ENCODE peak calls at places on chromosomes 1 and 21, in five cellular contexts. H is stimulated activated CD4-positive, alpha-beta T cell treated with anti-CD3 and anti-CD28 coated beads, Interleukin-2, amount 100 ng/mL, for 4 hours; V is central memory CD4-positive, alpha-beta T cell; R is right cardiac atrium; G is left ventricle myocardium superior. U is an unnamed sample.

GRCh38 chr1:198397208-198397808 is 143.2 kb downstream of the ATP6V1G3 start:
- DNase-seq in V (no peak), H (no peak), R (no peak), G (no peak), U (no peak)

GRCh38 chr21:29295066-29295650 is 3.6 kb upstream of the BACH1 start:
- DNase-seq in R (no peak), G (no peak), H (peak), V (peak), U (no peak)

GRCh38 chr1:81158592-81158991 is 642.1 kb upstream of the ADGRL2 start:
- DNase-seq in R (no peak), V (no peak), H (no peak), G (no peak), U (no peak)

GRCh38 chr1:179366093-179366800 is 476 bp downstream of the AXDND1 start:
- DNase-seq in V (no peak), G (no peak), H (no peak), R (no peak), U (peak)

GRCh38 chr1:17991996-17992395 is 115.6 kb upstream of the IGSF21 start:
- DNase-seq in R (no peak), H (no peak), V (no peak), G (no peak), U (no peak)

GRCh38 chr1:30345525-30346145 is 377.8 kb downstream of the MATN1 start:
- DNase-seq in V (no peak), H (no peak), R (no peak), G (no peak), U (no peak)

GRCh38 chr1:232250838-232251237 is 379.1 kb downstream of the SIPA1L2 start:
- DNase-seq in G (no peak), R (no peak), V (no peak), H (no peak), U (no peak)

GRCh38 chr1:156378557-156378956 is 9.5 kb downstream of the RHBG start:
- DNase-seq in G (no peak), H (no peak), R (no peak), V (no peak), U (no peak)

GRCh38 chr1:246527402-246528088 is 20.5 kb upstream of the SMYD3 start:
- DNase-seq in H (no peak), V (no peak), R (no peak), G (no peak), U (no peak)

GRCh38 chr1:14778882-14779594 is 180.6 kb downstream of the KAZN start:
- DNase-seq in H (peak), G (peak), V (no peak), R (peak), U (peak)

GRCh38 chr1:33317354-33317753 is 3.5 kb downstream of the A3GALT2 start:
- DNase-seq in H (no peak), R (no peak), V (no peak), G (no peak), U (no peak)

GRCh38 chr1:203621559-203622130 is 5.0 kb upstream of the ATP2B4 start:
- DNase-seq in H (no peak), V (no peak), R (no peak), G (no peak), U (no peak)

GRCh38 chr1:220326578-220326977 is 54.3 kb upstream of the RAB3GAP2 start:
- DNase-seq in R (no peak), H (no peak), V (no peak), G (no peak), U (no peak)

GRCh38 chr1:15848929-15849774 is 1.6 kb downstream of the SPEN start:
- DNase-seq in H (peak), V (peak), R (peak), G (peak), U (no peak)

GRCh38 chr1:156376146-156376545 is 7.1 kb downstream of the RHBG start:
- DNase-seq in R (no peak), H (no peak), V (no peak), G (no peak), U (no peak)

GRCh38 chr1:152410599-152410998 is 3.5 kb downstream of the CRNN start:
- DNase-seq in H (no peak), V (no peak), G (no peak), R (no peak), U (no peak)

GRCh38 chr1:201505505-201505893 is 1.4 kb downstream of the CSRP1 start:
- DNase-seq in G (no peak), R (no peak), H (no peak), V (no peak), U (no peak)

GRCh38 chr21:45320261-45320990 is 32.7 kb upstream of the POFUT2 start:
- DNase-seq in R (peak), G (peak), V (no peak), H (no peak), U (peak)

GRCh38 chr1:112896783-112897182 is 59.2 kb downstream of the SLC16A1 start:
- DNase-seq in V (no peak), G (no peak), H (no peak), R (no peak), U (no peak)

GRCh38 chr1:218718977-218719376 is 373.8 kb downstream of the TGFB2 start:
- DNase-seq in G (no peak), H (no peak), V (no peak), R (no peak), U (no peak)

GRCh38 chr1:153841463-153841994 is 66.3 kb downstream of the SLC27A3 start:
- DNase-seq in V (no peak), R (no peak), G (no peak), H (no peak), U (no peak)

GRCh38 chr1:101167891-101168290 is 68.9 kb upstream of the S1PR1 start:
- DNase-seq in V (no peak), R (no peak), G (no peak), H (no peak), U (no peak)

GRCh38 chr1:179175011-179175934 is 54.2 kb downstream of the ABL2 start:
- DNase-seq in V (no peak), H (no peak), G (no peak), R (peak), U (no peak)

GRCh38 chr1:6464514-6464836 is 1.5 kb downstream of the TNFRSF25 start:
- DNase-seq in H (no peak), G (peak), R (peak), V (no peak), U (no peak)

GRCh38 chr1:166026561-166026960 is 140.2 kb downstream of the FAM78B start:
- DNase-seq in R (no peak), V (no peak), G (no peak), H (no peak), U (no peak)

U was measured in H1.